ENCODE peak calls at places on chromosomes 12 and 14, in four cellular contexts. P is HepG2, U is stomach, V is suprapubic skin. Z is an unnamed sample.

GRCh38 chr12:95446511-95446910 is 27.4 kb upstream of the METAP2 start:
- DNase-seq in P (peak), U (peak), V (peak), Z (no peak)

GRCh38 chr12:11793896-11794295 is 144.4 kb downstream of the ETV6 start:
- DNase-seq in P (no peak), U (no peak), V (no peak), Z (no peak)

GRCh38 chr12:19916982-19917381 is 451.4 kb upstream of the PDE3A start:
- DNase-seq in P (no peak), U (no peak), V (no peak), Z (no peak)

GRCh38 chr12:108214486-108214885 is 85.4 kb downstream of the WSCD2 start:
- DNase-seq in P (peak), U (no peak), V (no peak), Z (no peak)

GRCh38 chr12:53568428-53569173 is 57.6 kb downstream of the ATF7 start:
- DNase-seq in P (no peak), U (no peak), V (no peak), Z (no peak)

GRCh38 chr12:561116-561705 is 101.5 kb downstream of the B4GALNT3 start:
- DNase-seq in P (no peak), U (no peak), V (no peak), Z (no peak)

GRCh38 chr12:62372134-62372533 is 94.5 kb upstream of the MON2 start:
- DNase-seq in P (no peak), U (no peak), V (no peak), Z (no peak)

GRCh38 chr14:70856851-70857498 is 47.7 kb upstream of the MAP3K9 start:
- DNase-seq in P (no peak), U (no peak), V (no peak), Z (no peak)

GRCh38 chr12:12007001-12007712 is 63.6 kb upstream of the BCL2L14 start:
- DNase-seq in P (no peak), U (no peak), V (no peak), Z (no peak)

GRCh38 chr14:80117876-80118275 is 93.4 kb downstream of the DIO2 start:
- DNase-seq in P (no peak), U (no peak), V (no peak), Z (no peak)

GRCh38 chr12:87311206-87311605 is 718.0 kb downstream of the C12orf50 start:
- DNase-seq in P (no peak), U (no peak), V (no peak), Z (no peak)

GRCh38 chr12:39958377-39958776 is 147.5 kb downstream of the SLC2A13 start:
- DNase-seq in P (peak), U (no peak), V (no peak), Z (no peak)

GRCh38 chr14:68124885-68125731 is 305.5 kb downstream of the RAD51B start:
- DNase-seq in P (peak), U (no peak), V (no peak), Z (no peak)

GRCh38 chr12:50824914-50825313 is 17.8 kb upstream of the TMPRSS12 start:
- DNase-seq in P (no peak), U (no peak), V (no peak), Z (no peak)

GRCh38 chr12:50825372-50825838 is 17.3 kb upstream of the TMPRSS12 start:
- DNase-seq in P (peak), U (no peak), V (no peak), Z (no peak)

GRCh38 chr12:50820177-50820576 is 22.5 kb upstream of the TMPRSS12 start:
- DNase-seq in P (no peak), U (no peak), V (no peak), Z (no peak)

DNA sequence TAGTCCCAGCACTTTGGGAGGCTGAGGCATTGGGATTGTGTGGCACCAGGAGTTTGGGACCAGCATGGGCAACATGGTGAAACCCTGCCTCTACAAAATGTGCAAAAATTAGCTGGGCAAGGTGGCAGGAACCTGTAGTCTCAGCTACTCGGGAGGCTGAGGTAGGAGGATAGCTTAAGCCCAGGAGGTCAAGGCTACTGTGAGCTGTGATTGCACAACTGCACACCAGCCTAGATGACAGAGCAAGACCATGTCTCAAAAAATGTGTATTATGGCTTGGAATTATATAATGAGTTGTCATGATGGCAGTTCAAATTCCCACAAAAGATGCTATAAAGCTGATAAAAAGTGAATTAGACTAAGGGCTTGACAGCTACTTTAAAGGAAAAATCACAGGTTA is 20.6 kb upstream of the TMPRSS12 start:
- DNase-seq in P (no peak), U (no peak), V (no peak), Z (no peak)
- TF ChIP-seq EP300 in P (no peak), U (no peak), V (no peak), Z (no peak)

GRCh38 chr12:132560421-132560830 is 50.0 kb downstream of the LRCOL1 start:
- DNase-seq in P (no peak), U (peak), V (no peak), Z (no peak)
- TF ChIP-seq POLR2A in P (no peak), U (no peak), V (no peak), Z (no peak)

DNA sequence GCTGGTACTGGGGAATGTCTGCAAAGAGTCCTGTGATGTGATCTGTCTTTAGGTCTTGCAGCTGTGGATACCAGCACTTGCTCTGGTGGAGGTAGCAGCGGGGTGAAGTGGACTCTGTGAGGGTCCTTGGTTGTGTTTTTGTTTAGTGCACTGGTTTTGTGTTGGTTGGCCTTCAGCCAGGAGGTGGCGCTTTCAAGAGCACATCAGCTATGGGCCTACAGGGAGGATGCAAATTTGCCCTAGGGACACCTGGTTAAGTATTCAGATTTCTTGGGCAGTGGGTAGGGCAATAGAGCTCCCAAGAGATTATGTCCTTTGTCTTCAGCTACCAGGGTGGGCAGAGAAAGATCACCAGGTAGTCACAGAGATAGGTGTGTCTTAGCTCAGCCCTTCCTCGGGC is 63.8 kb downstream of the PTGER2 start:
- DNase-seq in P (no peak), U (no peak), V (no peak), Z (no peak)
- TF ChIP-seq CTCF in P (peak), U (no peak), V (no peak), Z (no peak)

GRCh38 chr14:54567224-54567633 is 301 bp downstream of the SAMD4A start:
- DNase-seq in P (no peak), U (peak), V (peak), Z (no peak)
- TF ChIP-seq EP300 in P (no peak), U (no peak), V (no peak), Z (no peak)

GRCh38 chr14:49623941-49624806 is 3.6 kb downstream of the MGAT2 start:
- DNase-seq in P (no peak), U (no peak), V (no peak), Z (no peak)
- TF ChIP-seq POLR2A in P (no peak), U (no peak), V (no peak), Z (no peak)

GRCh38 chr12:13024151-13024946 is 19.8 kb upstream of the FAM234B start:
- DNase-seq in P (peak), U (peak), V (no peak), Z (no peak)

GRCh38 chr12:13027508-13027907 is 16.7 kb upstream of the FAM234B start:
- DNase-seq in P (no peak), U (no peak), V (no peak), Z (no peak)

GRCh38 chr12:13027032-13027431 is 17.1 kb upstream of the FAM234B start:
- DNase-seq in P (no peak), U (no peak), V (no peak), Z (no peak)

DNA sequence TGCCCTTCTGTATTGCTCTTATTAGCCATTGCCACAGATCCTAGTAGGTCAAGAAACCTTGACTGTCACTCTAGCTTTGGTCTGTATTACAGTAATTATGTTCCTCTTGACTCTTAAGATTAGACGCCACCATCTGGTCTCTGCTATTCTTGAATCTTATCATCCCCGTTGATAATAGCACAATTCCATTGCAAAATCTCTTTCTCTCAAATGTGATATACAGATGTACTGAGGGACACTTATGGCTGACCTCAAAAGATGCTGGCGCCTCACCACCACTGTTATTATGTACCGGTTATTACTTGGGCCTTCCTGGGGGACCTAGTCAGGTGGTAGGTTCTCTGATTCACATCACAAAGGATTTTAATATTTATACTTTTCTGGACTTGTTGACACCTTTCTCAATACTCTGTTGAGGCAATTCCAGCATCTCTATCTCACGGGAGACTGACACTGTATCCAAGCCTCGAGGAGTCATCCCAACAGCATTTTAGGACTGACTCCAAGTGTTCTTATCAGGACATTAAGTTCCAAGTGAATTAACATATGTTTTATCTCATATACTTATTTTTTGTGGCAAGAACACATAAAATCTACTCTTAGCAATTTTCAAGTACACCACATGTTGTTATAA is 21.3 kb upstream of the FAM234B start:
- DNase-seq in P (no peak), U (no peak), V (no peak), Z (no peak)
- TF ChIP-seq CTCF in P (no peak), U (no peak), V (no peak), Z (no peak)

DNA sequence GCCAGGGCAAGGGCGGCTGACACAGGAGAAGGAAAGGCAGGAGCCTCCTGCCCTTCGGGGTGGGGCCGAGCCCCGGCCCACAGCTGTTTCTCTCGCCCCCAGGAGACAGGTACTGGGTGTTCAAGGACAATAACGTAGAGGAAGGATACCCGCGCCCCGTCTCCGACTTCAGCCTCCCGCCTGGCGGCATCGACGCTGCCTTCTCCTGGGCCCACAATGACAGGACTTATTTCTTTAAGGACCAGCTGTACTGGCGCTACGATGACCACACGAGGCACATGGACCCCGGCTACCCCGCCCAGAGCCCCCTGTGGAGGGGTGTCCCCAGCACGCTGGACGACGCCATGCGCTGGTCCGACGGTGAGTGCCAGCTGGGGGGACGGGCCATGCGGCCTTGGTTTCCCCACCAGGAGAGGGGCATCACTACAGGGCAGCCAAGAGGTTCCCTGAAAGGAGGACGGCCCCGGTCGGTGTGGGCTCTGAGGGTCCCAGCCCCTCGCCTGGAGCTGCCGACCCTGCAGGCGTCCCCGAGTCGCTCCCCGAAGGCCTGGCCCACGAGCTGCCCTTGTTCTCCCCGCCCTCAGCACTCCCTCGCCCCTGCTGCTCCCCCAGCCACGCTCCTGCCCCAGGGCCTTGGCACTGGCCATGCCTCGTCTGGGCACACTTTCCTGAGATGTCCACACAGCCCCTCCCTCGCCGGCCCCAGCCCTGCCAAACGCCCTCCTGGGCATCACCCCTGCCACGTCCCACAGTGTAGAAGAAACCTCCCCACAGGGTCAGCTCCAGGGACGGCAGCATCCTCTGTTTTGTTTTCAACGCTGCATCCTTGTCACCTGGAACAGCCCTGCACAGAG is 21.7 kb downstream of the MMP17 start:
- DNase-seq in P (no peak), U (no peak), V (no peak), Z (no peak)
- TF ChIP-seq EP300 in P (no peak), U (no peak), V (no peak), Z (no peak)

DNA sequence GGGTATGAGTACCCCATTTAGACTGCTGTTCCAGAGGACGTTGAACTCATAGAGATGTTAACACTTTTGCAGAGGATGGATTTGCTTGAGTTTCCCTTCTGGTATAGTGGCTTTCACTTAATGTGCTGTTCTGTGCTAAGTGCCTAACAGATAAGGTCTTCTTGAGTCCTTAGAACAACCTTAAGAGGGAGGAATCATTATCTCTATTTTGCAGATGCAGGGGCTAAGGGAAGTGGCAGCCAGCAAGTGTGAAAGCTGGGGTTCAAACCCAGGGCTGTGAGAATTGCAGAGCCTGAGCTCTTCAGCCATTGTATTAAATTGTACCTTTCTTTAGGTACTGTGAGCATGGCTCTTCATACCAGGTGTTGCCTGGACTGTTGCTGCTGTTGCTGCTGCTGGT is 122.1 kb upstream of the NRXN3 start:
- DNase-seq in P (no peak), U (no peak), V (no peak), Z (no peak)
- TF ChIP-seq POLR2A in P (no peak), U (no peak), V (no peak), Z (no peak)